ENCODE peak calls at places on chromosomes 3 and 15, in eight cellular contexts. M is tibial artery, R is psoas muscle, C is thoracic aorta, G is OCI-LY7, L is lower lobe of right lung, A is tibial nerve, Z is DND-41. J is an unnamed sample. For H3K4me1, the result is how much of the 10 kb centered on the place peaks cover.

GRCh38 chr3:115512565-115513410 is 110.5 kb upstream of the GAP43 start:
- DNase-seq in M (no peak), R (no peak), C (no peak), G (no peak), L (peak), A (no peak), Z (no peak), J (no peak)

GRCh38 chr3:162684260-162684659 is 1187.7 kb downstream of the OTOL1 start:
- DNase-seq in M (no peak), R (no peak), C (no peak), G (no peak), L (no peak), A (no peak), Z (no peak), J (no peak)

GRCh38 chr3:178671261-178672191 is 135.3 kb downstream of the KCNMB2 start:
- DNase-seq in M (no peak), R (no peak), C (no peak), G (no peak), L (no peak), A (no peak), Z (no peak), J (no peak)

GRCh38 chr3:8607285-8608040 is 37.1 kb downstream of the SSUH2 start:
- DNase-seq in M (peak), R (peak), C (no peak), G (no peak), L (no peak), A (no peak), Z (no peak), J (no peak)

GRCh38 chr3:117485841-117486240 is 776.3 kb downstream of the TUSC7 start:
- DNase-seq in M (no peak), R (no peak), C (no peak), G (no peak), L (no peak), A (no peak), Z (no peak), J (no peak)

GRCh38 chr3:189001559-189001958 is 170.2 kb upstream of the TPRG1 start:
- DNase-seq in M (no peak), R (no peak), C (no peak), G (no peak), L (no peak), A (no peak), Z (no peak), J (no peak)

GRCh38 chr3:150303776-150304175 is 104.3 kb upstream of the TSC22D2 start:
- DNase-seq in M (no peak), R (no peak), C (no peak), G (peak), L (no peak), A (no peak), Z (no peak), J (no peak)

GRCh38 chr15:89907289-89907688 is 5.5 kb downstream of the ARPIN start:
- DNase-seq in M (no peak), R (no peak), C (no peak), G (no peak), L (no peak), A (no peak), Z (no peak), J (no peak)

GRCh38 chr15:31340591-31340990 is 14.0 kb downstream of the KLF13 start:
- DNase-seq in M (no peak), R (no peak), C (no peak), G (no peak), L (no peak), A (no peak), Z (no peak), J (no peak)

GRCh38 chr3:86960551-86960950 is 30.4 kb downstream of the VGLL3 start:
- DNase-seq in M (no peak), R (no peak), C (no peak), G (no peak), L (no peak), A (no peak), Z (no peak), J (no peak)

GRCh38 chr15:55289011-55289572 is 521 bp downstream of the RAB27A start:
- DNase-seq in M (peak), R (peak), C (no peak), G (peak), L (peak), A (no peak), Z (peak), J (peak)

GRCh38 chr15:92322566-92323355 is 70.9 kb upstream of the ST8SIA2 start:
- DNase-seq in M (no peak), R (no peak), C (no peak), G (no peak), L (no peak), A (no peak), Z (no peak), J (no peak)

GRCh38 chr15:70815604-70816003 is 38.4 kb downstream of the LARP6 start:
- DNase-seq in M (no peak), R (no peak), C (no peak), G (no peak), L (no peak), A (no peak), Z (no peak), J (no peak)

DNA sequence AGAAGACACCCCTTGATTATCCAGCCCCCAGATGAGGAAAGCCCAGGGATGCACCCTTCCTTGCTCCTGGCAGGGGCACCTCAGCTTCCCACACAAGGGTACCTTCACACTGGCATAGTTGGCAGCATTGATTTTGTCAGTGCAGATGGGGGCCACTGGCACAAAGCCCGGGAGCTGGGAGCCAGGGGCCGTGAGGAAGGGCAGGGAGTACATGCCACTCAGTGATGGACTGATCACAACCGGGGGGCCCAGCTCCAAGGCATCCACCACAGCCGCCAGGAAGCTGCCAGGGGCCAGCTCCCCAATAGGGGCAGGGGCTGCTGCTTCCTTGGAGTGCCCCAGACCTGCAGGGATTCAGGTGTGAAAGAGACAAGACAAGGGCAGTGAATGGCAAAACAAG is 2.6 kb upstream of the PCBP4 start:
- DNase-seq in M (no peak), R (no peak), C (no peak), G (no peak), L (no peak), A (no peak), Z (no peak), J (no peak)
- H3K4me1 ChIP-seq in M (under half), R (under half), C (under half), G (under half), L (under half), A (under half), Z (under half), J (under half)

GRCh38 chr15:100958326-100959065 is 39.3 kb downstream of the LRRK1 start:
- DNase-seq in M (no peak), R (no peak), C (no peak), G (no peak), L (no peak), A (no peak), Z (no peak), J (no peak)
- H3K4me1 ChIP-seq in M (under half), R (under half), C (under half), G (under half), L (under half), A (under half), Z (under half), J (under half)

DNA sequence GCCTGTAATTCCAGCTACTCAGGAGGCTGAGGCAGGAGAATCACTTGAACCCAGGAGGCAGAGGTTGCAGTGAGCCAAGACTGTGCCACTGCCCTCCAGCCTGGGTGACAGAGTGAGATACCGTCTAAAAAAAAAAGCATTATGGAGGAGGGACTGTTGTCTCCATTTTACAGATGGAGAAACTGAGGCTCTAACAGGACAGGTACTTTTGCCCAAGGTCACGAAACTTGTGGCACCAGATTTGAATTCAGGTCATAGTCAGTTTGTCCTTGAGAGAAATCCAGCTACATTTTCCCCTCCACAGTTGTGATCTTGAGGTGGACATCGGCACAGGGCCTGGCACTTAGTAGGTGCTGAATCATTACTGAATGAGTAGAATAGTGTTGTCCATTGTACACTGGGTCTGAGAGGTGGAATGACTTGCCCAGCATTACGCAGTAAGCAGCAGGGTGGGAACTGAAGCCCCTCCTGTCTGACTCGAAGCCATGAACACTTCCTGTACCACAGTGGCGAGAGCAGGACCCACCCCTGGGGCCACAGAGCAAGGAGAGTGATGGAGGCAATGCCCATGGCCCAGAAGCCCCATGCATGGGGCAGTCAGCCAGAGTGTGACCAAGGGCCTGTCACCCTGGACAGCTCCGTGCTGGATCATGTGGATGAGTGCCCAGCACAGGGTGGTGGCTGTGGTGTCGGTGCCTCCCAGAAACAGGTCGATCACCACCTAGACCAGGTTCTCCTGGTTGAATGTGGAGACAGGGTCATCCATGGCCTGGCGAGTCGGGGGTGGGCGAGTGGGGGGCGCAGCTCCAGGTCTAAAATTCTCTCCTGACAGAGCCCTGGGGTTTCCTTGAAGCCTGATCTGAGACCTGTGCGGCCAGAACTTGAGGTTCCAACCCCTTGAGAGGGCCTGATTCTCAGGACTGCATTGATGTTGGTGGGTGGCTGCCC is 20.4 kb upstream of the PARL start:
- DNase-seq in M (no peak), R (no peak), C (no peak), G (no peak), L (no peak), A (no peak), Z (no peak), J (no peak)
- H3K4me1 ChIP-seq in M (under half), R (under half), C (under half), G (under half), L (under half), A (under half), Z (under half), J (under half)

DNA sequence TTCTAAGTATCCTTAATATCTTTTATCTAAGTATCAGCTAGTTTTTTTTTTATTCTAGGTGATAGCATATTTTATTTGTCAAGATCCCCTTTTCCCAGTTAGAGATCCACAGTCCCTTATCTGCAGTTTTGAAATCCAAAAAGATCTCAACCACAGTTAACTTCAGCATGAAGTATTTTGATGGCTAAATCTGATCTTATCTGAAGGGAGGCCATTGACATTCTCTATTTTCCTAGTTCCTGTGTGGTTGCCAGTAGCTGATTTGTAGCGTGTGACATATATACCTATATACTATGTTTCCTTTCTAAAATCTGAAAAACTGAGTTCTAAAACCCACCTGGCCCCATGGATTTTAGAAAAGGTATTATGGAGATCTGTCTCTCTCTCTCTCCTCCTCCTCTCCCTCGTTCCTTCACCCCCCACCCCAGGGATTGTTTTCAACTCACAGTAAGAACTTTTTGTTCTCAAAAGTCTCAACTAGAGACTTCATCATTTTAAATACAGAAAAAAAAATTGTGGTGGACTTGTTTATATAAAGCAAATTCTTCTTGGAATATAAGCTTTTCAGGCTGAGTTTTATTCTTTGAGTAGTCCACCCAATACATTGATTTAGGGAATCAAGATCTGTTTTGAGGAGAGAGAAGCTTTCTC is 12.3 kb downstream of the TCF12 start:
- DNase-seq in M (no peak), R (no peak), C (no peak), G (no peak), L (no peak), A (no peak), Z (peak), J (no peak)
- H3K4me1 ChIP-seq in M (half or more), R (half or more), C (under half), G (under half), L (half or more), A (under half), Z (half or more), J (under half)